ENCODE peak calls at places on chromosomes 4 and X, in eight cellular contexts. E is neural progenitor cell, B is brain microvascular endothelial cell, P is cardiac muscle cell, R is kidney epithelial cell, H is fibroblast of mammary gland, I is left ventricle myocardium inferior, G is fibroblast of the aortic adventitia. K is an unnamed sample.

GRCh38 chr4:41957634-41958033 is 22.4 kb downstream of the TMEM33 start:
- DNase-seq in E (peak), B (no peak), P (peak), R (no peak), H (peak), I (no peak), G (no peak), K (peak)

GRCh38 chr4:40441415-40441814 is 106.3 kb downstream of the CHRNA9 start:
- DNase-seq in E (no peak), B (no peak), P (no peak), R (no peak), H (no peak), I (no peak), G (no peak), K (no peak)

GRCh38 chrX:9122504-9123245 is 88.7 kb upstream of the FAM9B start:
- DNase-seq in E (no peak), B (peak), P (no peak), R (no peak), H (peak), I (no peak), G (no peak), K (no peak)

GRCh38 chr4:2934077-2934812 is 29.0 kb downstream of the NOP14 start:
- DNase-seq in E (peak), B (peak), P (peak), R (no peak), H (peak), I (peak), G (peak), K (peak)

GRCh38 chr4:87530868-87531267 is 1.7 kb upstream of the SPARCL1 start:
- DNase-seq in E (no peak), B (no peak), P (peak), R (no peak), H (peak), I (peak), G (peak), K (peak)

GRCh38 chrX:75582511-75582910 is 59.7 kb upstream of the ZDHHC15 start:
- DNase-seq in E (no peak), B (no peak), P (no peak), R (no peak), H (no peak), I (no peak), G (no peak), K (no peak)

GRCh38 chrX:51144828-51145442 is 187.7 kb upstream of the NUDT10 start:
- DNase-seq in E (peak), B (peak), P (peak), R (no peak), H (peak), I (no peak), G (peak), K (peak)

GRCh38 chr4:51885371-51885770 is 42.4 kb downstream of the DCUN1D4 start:
- DNase-seq in E (peak), B (peak), P (peak), R (no peak), H (peak), I (no peak), G (peak), K (peak)

GRCh38 chr4:110096406-110096805 is 102.0 kb downstream of the ELOVL6 start:
- DNase-seq in E (no peak), B (no peak), P (no peak), R (peak), H (no peak), I (no peak), G (no peak), K (no peak)

GRCh38 chr4:184503869-184504300 is 29.5 kb upstream of the IRF2 start:
- DNase-seq in E (no peak), B (peak), P (peak), R (no peak), H (peak), I (no peak), G (no peak), K (peak)

GRCh38 chrX:96568088-96568487 is 116.6 kb upstream of the DIAPH2 start:
- DNase-seq in E (no peak), B (no peak), P (no peak), R (no peak), H (no peak), I (no peak), G (no peak), K (no peak)

GRCh38 chr4:150010525-150011126 is 67.6 kb upstream of the DCLK2 start:
- DNase-seq in E (peak), B (peak), P (peak), R (no peak), H (peak), I (no peak), G (peak), K (peak)

GRCh38 chrX:72620550-72621145 is 48.0 kb upstream of the HDAC8 start:
- DNase-seq in E (no peak), B (peak), P (peak), R (peak), H (peak), I (peak), G (peak), K (peak)

GRCh38 chr4:184475096-184475461 is 729 bp upstream of the IRF2 start:
- DNase-seq in E (no peak), B (peak), P (peak), R (no peak), H (peak), I (peak), G (peak), K (peak)

GRCh38 chr4:130077275-130077674 is 981.3 kb downstream of the C4orf33 start:
- DNase-seq in E (no peak), B (no peak), P (no peak), R (peak), H (no peak), I (no peak), G (no peak), K (no peak)

GRCh38 chrX:14801136-14801535 is 71.7 kb downstream of the FANCB start:
- DNase-seq in E (no peak), B (no peak), P (no peak), R (no peak), H (peak), I (no peak), G (peak), K (peak)

GRCh38 chrX:152072236-152072635 is 66.1 kb downstream of the MAGEA10 start:
- DNase-seq in E (no peak), B (peak), P (peak), R (peak), H (peak), I (no peak), G (peak), K (peak)

DNA sequence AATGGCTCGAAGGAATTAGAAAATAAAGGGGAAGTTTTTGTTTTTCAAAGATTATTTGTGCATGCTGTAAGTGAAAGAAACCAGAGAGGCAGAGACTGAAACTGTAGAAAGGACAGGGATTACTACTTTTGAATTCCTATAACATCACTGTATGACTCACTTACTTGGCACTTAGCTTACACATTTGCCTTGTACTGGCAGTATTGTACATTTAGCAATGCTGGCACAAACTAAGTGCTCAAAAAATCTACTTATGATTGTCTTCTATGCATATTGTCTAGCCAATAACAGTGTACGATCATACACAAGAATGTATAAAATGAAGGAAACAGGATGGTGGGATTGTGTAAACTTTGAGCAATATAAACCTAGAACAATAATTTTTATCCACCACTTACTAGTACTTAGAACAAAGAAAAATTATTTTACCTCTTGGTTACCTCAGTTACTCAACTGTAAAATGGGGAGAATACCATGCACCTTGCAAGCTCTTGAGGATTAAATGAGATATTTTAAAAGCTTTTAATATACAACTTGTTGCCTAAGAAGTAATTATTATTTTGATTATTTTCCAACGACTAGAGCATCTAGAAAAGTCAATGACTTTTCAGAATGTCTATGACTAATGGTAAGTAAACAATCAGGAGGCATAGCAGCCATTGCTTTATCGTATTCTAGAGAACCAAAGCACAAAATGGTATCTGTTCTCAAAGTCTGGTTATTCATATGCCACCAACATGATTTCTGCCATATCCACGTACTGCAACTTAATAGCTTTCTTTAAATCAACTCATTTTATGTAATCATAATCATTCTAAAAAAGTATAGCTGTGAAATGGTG is 4.7 kb downstream of the FAM120C start:
- DNase-seq in E (no peak), B (peak), P (peak), R (peak), H (peak), I (no peak), G (peak), K (peak)
- H3K4me3 ChIP-seq in E (no peak), B (no peak), P (no peak), R (no peak), H (no peak), I (no peak), G (peak), K (peak)

GRCh38 chrX:82081027-82081426 is 879.1 kb downstream of the SH3BGRL start:
- DNase-seq in E (peak), B (no peak), P (no peak), R (no peak), H (no peak), I (no peak), G (no peak), K (no peak)
- TF ChIP-seq CTCF in E (peak), B (no peak), P (no peak), R (peak), H (no peak), I (no peak), G (no peak), K (no peak)

GRCh38 chr4:138078264-138078663 is 163.9 kb downstream of the SLC7A11 start:
- DNase-seq in E (no peak), B (no peak), P (no peak), R (no peak), H (no peak), I (no peak), G (peak), K (no peak)

DNA sequence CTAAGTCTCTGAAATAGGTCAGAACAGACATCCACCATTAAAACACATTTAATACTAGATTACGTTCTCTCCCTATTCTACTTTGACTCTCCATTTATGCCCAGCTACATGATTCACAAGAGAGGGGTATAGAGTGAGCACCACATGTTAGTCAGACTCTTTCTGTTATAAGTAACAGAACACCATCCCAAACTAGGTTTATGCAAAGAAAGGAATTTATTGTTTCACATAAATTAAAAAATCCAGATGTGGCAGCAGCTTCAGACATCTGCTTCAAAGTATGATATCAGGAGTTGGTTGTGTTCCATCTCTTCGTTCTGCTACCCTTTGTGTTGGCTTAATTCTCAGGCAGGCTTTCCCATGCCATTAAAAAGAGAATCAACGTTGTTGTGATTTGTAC is 163.4 kb downstream of the SLC7A11 start:
- DNase-seq in E (no peak), B (no peak), P (no peak), R (no peak), H (peak), I (no peak), G (peak), K (no peak)
- H3K4me3 ChIP-seq in E (no peak), B (no peak), P (no peak), R (no peak), H (no peak), I (no peak), G (no peak), K (no peak)

GRCh38 chrX:105865709-105866108 is 43.4 kb downstream of the NRK start:
- DNase-seq in E (no peak), B (no peak), P (no peak), R (no peak), H (no peak), I (no peak), G (no peak), K (no peak)
- TF ChIP-seq CTCF in E (no peak), B (no peak), P (no peak), R (no peak), H (no peak), I (no peak), G (no peak), K (no peak)